ENCODE peak calls at places on chromosome 11, in eight cellular contexts. One of them, this sample, is unnamed.

GRCh38 chr11:96456111-96456510 is 66.3 kb downstream of the JRKL start:
- DNase-seq in H7: no peak
- DNase-seq in ascending aorta: no peak
- DNase-seq in lower lobe of right lung: no peak
- DNase-seq in heart left ventricle: no peak
- DNase-seq in iPS DF 6.9: peak; percentile 35
- DNase-seq in DND-41: no peak
- DNase-seq in brain microvascular endothelial cell: no peak
- DNase-seq in this sample: no peak

GRCh38 chr11:77197626-77198320 is 69.7 kb downstream of the MYO7A start:
- DNase-seq in H7: no peak
- DNase-seq in ascending aorta: no peak
- DNase-seq in lower lobe of right lung: peak; percentile 42
- DNase-seq in heart left ventricle: peak; percentile 55
- DNase-seq in iPS DF 6.9: no peak
- DNase-seq in DND-41: no peak
- DNase-seq in brain microvascular endothelial cell: no peak
- DNase-seq in this sample: no peak

GRCh38 chr11:32310218-32310601 is 125.1 kb downstream of the WT1 start:
- DNase-seq in H7: no peak
- DNase-seq in ascending aorta: no peak
- DNase-seq in lower lobe of right lung: peak; percentile 80
- DNase-seq in heart left ventricle: no peak
- DNase-seq in iPS DF 6.9: no peak
- DNase-seq in DND-41: no peak
- DNase-seq in brain microvascular endothelial cell: no peak
- DNase-seq in this sample: no peak

GRCh38 chr11:1028616-1029015 is 7.9 kb downstream of the MUC6 start:
- DNase-seq in H7: no peak
- DNase-seq in ascending aorta: no peak
- DNase-seq in lower lobe of right lung: no peak
- DNase-seq in heart left ventricle: no peak
- DNase-seq in iPS DF 6.9: no peak
- DNase-seq in DND-41: no peak
- DNase-seq in brain microvascular endothelial cell: no peak
- DNase-seq in this sample: no peak

GRCh38 chr11:114163830-114164401 is 104.4 kb downstream of the ZBTB16 start:
- DNase-seq in H7: no peak
- DNase-seq in ascending aorta: no peak
- DNase-seq in lower lobe of right lung: no peak
- DNase-seq in heart left ventricle: no peak
- DNase-seq in iPS DF 6.9: no peak
- DNase-seq in DND-41: no peak
- DNase-seq in brain microvascular endothelial cell: no peak
- DNase-seq in this sample: no peak

GRCh38 chr11:126333142-126333541 is 22.3 kb upstream of the ST3GAL4 start:
- DNase-seq in H7: no peak
- DNase-seq in ascending aorta: no peak
- DNase-seq in lower lobe of right lung: no peak
- DNase-seq in heart left ventricle: no peak
- DNase-seq in iPS DF 6.9: no peak
- DNase-seq in DND-41: no peak
- DNase-seq in brain microvascular endothelial cell: no peak
- DNase-seq in this sample: no peak

GRCh38 chr11:324131-324530 is 3.5 kb upstream of the IFITM3 start:
- DNase-seq in H7: peak; percentile 51
- DNase-seq in ascending aorta: no peak
- DNase-seq in lower lobe of right lung: no peak
- DNase-seq in heart left ventricle: peak; percentile 10
- DNase-seq in iPS DF 6.9: no peak
- DNase-seq in DND-41: no peak
- DNase-seq in brain microvascular endothelial cell: no peak
- DNase-seq in this sample: no peak

GRCh38 chr11:95512682-95513081 is 276.9 kb downstream of the FAM76B start:
- DNase-seq in H7: no peak
- DNase-seq in ascending aorta: no peak
- DNase-seq in lower lobe of right lung: no peak
- DNase-seq in heart left ventricle: no peak
- DNase-seq in iPS DF 6.9: no peak
- DNase-seq in DND-41: no peak
- DNase-seq in brain microvascular endothelial cell: peak; percentile 93
- DNase-seq in this sample: no peak

GRCh38 chr11:82906236-82906635 is 4.7 kb downstream of the DDIAS start:
- DNase-seq in H7: no peak
- DNase-seq in ascending aorta: no peak
- DNase-seq in lower lobe of right lung: no peak
- DNase-seq in heart left ventricle: no peak
- DNase-seq in iPS DF 6.9: no peak
- DNase-seq in DND-41: no peak
- DNase-seq in brain microvascular endothelial cell: no peak
- DNase-seq in this sample: peak; percentile 50

GRCh38 chr11:33630936-33631748 is 69.5 kb downstream of the C11orf91 start:
- DNase-seq in H7: no peak
- DNase-seq in ascending aorta: no peak
- DNase-seq in lower lobe of right lung: no peak
- DNase-seq in heart left ventricle: no peak
- DNase-seq in iPS DF 6.9: no peak
- DNase-seq in DND-41: no peak
- DNase-seq in brain microvascular endothelial cell: no peak
- DNase-seq in this sample: no peak

GRCh38 chr11:78851883-78852586 is 277.4 kb upstream of the NARS2 start:
- DNase-seq in H7: no peak
- DNase-seq in ascending aorta: no peak
- DNase-seq in lower lobe of right lung: peak; percentile 73
- DNase-seq in heart left ventricle: no peak
- DNase-seq in iPS DF 6.9: no peak
- DNase-seq in DND-41: no peak
- DNase-seq in brain microvascular endothelial cell: no peak
- DNase-seq in this sample: no peak

GRCh38 chr11:114040706-114041211 is 18.8 kb upstream of the ZBTB16 start:
- DNase-seq in H7: no peak
- DNase-seq in ascending aorta: no peak
- DNase-seq in lower lobe of right lung: no peak
- DNase-seq in heart left ventricle: no peak
- DNase-seq in iPS DF 6.9: no peak
- DNase-seq in DND-41: no peak
- DNase-seq in brain microvascular endothelial cell: no peak
- DNase-seq in this sample: no peak

GRCh38 chr11:73659961-73660360 is 13.6 kb downstream of the PLEKHB1 start:
- DNase-seq in H7: no peak
- DNase-seq in ascending aorta: no peak
- DNase-seq in lower lobe of right lung: no peak
- DNase-seq in heart left ventricle: no peak
- DNase-seq in iPS DF 6.9: no peak
- DNase-seq in DND-41: no peak
- DNase-seq in brain microvascular endothelial cell: no peak
- DNase-seq in this sample: no peak

GRCh38 chr11:88281317-88281712 is 56.2 kb downstream of the CTSC start:
- DNase-seq in H7: no peak
- DNase-seq in ascending aorta: no peak
- DNase-seq in lower lobe of right lung: no peak
- DNase-seq in heart left ventricle: no peak
- DNase-seq in iPS DF 6.9: no peak
- DNase-seq in DND-41: no peak
- DNase-seq in brain microvascular endothelial cell: no peak
- DNase-seq in this sample: no peak

GRCh38 chr11:11592146-11592684 is 29.6 kb downstream of the GALNT18 start:
- DNase-seq in H7: no peak
- DNase-seq in ascending aorta: no peak
- DNase-seq in lower lobe of right lung: no peak
- DNase-seq in heart left ventricle: no peak
- DNase-seq in iPS DF 6.9: no peak
- DNase-seq in DND-41: no peak
- DNase-seq in brain microvascular endothelial cell: no peak
- DNase-seq in this sample: no peak

GRCh38 chr11:40337118-40337517 is 1122.3 kb downstream of the LRRC4C start:
- DNase-seq in H7: no peak
- DNase-seq in ascending aorta: no peak
- DNase-seq in lower lobe of right lung: no peak
- DNase-seq in heart left ventricle: no peak
- DNase-seq in iPS DF 6.9: no peak
- DNase-seq in DND-41: no peak
- DNase-seq in brain microvascular endothelial cell: peak; percentile 7
- DNase-seq in this sample: no peak

GRCh38 chr11:119892311-119892808 is 163.4 kb upstream of the NECTIN1 start:
- DNase-seq in H7: peak; percentile 56
- DNase-seq in ascending aorta: no peak
- DNase-seq in lower lobe of right lung: no peak
- DNase-seq in heart left ventricle: no peak
- DNase-seq in iPS DF 6.9: no peak
- DNase-seq in DND-41: no peak
- DNase-seq in brain microvascular endothelial cell: no peak
- DNase-seq in this sample: no peak

GRCh38 chr11:129743029-129743846 is 72.4 kb upstream of the TMEM45B start:
- DNase-seq in H7: no peak
- DNase-seq in ascending aorta: no peak
- DNase-seq in lower lobe of right lung: no peak
- DNase-seq in heart left ventricle: no peak
- DNase-seq in iPS DF 6.9: no peak
- DNase-seq in DND-41: no peak
- DNase-seq in brain microvascular endothelial cell: no peak
- DNase-seq in this sample: no peak

GRCh38 chr11:120501440-120501839 is 10.1 kb upstream of the GRIK4 start:
- DNase-seq in H7: no peak
- DNase-seq in ascending aorta: no peak
- DNase-seq in lower lobe of right lung: no peak
- DNase-seq in heart left ventricle: no peak
- DNase-seq in iPS DF 6.9: no peak
- DNase-seq in DND-41: no peak
- DNase-seq in brain microvascular endothelial cell: no peak
- DNase-seq in this sample: no peak

DNA sequence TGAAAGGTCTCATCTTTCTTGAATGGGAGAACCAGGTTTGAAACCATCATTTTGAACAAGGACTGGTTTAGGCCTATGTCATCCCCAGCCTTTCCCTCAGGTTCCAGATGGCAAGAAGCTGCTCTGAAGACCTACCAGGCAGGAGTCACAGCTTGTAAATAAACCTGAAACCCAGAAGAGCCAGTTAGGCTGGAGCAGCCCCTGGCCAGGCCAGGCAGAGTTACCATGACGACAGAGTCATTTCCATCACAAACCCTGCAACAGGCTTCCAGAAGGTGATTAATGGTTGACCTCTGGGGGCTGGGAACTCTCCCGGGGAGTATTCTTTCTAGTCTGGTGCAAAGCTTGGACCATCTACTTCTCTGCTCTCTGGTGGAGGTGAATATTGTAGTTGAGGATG is 164.1 kb upstream of the NCAM1 start:
- DNase-seq in H7: peak; percentile 84
- DNase-seq in ascending aorta: no peak
- DNase-seq in lower lobe of right lung: no peak
- DNase-seq in heart left ventricle: no peak
- DNase-seq in iPS DF 6.9: peak; percentile 75
- DNase-seq in DND-41: no peak
- DNase-seq in brain microvascular endothelial cell: no peak
- DNase-seq in this sample: no peak
- H3K4me3 ChIP-seq in H7: no peak overlapping the region
- H3K4me3 ChIP-seq in ascending aorta: no peak overlapping the region
- H3K4me3 ChIP-seq in lower lobe of right lung: no peak overlapping the region
- H3K4me3 ChIP-seq in heart left ventricle: no peak overlapping the region
- H3K4me3 ChIP-seq in iPS DF 6.9: no peak overlapping the region
- H3K4me3 ChIP-seq in DND-41: no peak overlapping the region
- H3K4me3 ChIP-seq in brain microvascular endothelial cell: no peak overlapping the region
- H3K4me3 ChIP-seq in this sample: no peak overlapping the region

DNA sequence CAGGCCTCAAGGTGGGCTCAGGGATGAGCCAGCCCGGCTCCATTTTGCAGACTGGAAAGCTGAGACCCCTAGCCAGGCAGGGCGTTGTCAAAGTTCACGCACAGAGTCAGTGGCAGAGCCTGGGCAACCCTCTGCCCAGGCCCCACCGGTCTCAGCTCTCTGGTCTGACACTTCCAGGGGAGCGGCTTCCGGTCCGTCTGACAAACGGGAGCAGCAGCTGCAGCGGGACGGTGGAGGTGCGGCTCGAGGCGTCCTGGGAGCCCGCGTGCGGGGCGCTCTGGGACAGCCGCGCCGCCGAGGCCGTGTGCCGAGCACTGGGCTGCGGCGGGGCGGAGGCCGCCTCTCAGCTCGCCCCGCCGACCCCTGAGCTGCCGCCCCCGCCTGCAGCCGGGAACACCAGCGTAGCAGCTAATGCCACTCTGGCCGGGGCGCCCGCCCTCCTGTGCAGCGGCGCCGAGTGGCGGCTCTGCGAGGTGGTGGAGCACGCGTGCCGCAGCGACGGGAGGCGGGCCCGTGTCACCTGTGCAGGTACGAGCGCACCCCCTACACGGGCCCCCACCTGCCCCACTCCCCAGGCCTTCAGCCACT is 36.0 kb downstream of the CD6 start:
- DNase-seq in H7: peak; percentile 83
- DNase-seq in ascending aorta: no peak
- DNase-seq in lower lobe of right lung: no peak
- DNase-seq in heart left ventricle: no peak
- DNase-seq in iPS DF 6.9: no peak
- DNase-seq in DND-41: no peak
- DNase-seq in brain microvascular endothelial cell: no peak
- DNase-seq in this sample: no peak
- H3K4me3 ChIP-seq in H7: peak overlapping the region; percentile 42
- H3K4me3 ChIP-seq in ascending aorta: peak overlapping the region; percentile 57
- H3K4me3 ChIP-seq in lower lobe of right lung: peak overlapping the region; percentile 54
- H3K4me3 ChIP-seq in heart left ventricle: peak overlapping the region; percentile 23
- H3K4me3 ChIP-seq in iPS DF 6.9: peak overlapping the region; percentile 27
- H3K4me3 ChIP-seq in DND-41: no peak overlapping the region
- H3K4me3 ChIP-seq in brain microvascular endothelial cell: peak overlapping the region; percentile 35
- H3K4me3 ChIP-seq in this sample: no peak overlapping the region

GRCh38 chr11:68116892-68117435 is 4.2 kb downstream of the CHKA start:
- DNase-seq in H7: no peak
- DNase-seq in ascending aorta: no peak
- DNase-seq in lower lobe of right lung: no peak
- DNase-seq in heart left ventricle: no peak
- DNase-seq in iPS DF 6.9: no peak
- DNase-seq in DND-41: no peak
- DNase-seq in brain microvascular endothelial cell: no peak
- DNase-seq in this sample: no peak
- H3K4me3 ChIP-seq in H7: no peak overlapping the region
- H3K4me3 ChIP-seq in ascending aorta: no peak overlapping the region
- H3K4me3 ChIP-seq in lower lobe of right lung: no peak overlapping the region
- H3K4me3 ChIP-seq in heart left ventricle: no peak overlapping the region
- H3K4me3 ChIP-seq in iPS DF 6.9: no peak overlapping the region
- H3K4me3 ChIP-seq in DND-41: no peak overlapping the region
- H3K4me3 ChIP-seq in brain microvascular endothelial cell: no peak overlapping the region
- H3K4me3 ChIP-seq in this sample: no peak overlapping the region

DNA sequence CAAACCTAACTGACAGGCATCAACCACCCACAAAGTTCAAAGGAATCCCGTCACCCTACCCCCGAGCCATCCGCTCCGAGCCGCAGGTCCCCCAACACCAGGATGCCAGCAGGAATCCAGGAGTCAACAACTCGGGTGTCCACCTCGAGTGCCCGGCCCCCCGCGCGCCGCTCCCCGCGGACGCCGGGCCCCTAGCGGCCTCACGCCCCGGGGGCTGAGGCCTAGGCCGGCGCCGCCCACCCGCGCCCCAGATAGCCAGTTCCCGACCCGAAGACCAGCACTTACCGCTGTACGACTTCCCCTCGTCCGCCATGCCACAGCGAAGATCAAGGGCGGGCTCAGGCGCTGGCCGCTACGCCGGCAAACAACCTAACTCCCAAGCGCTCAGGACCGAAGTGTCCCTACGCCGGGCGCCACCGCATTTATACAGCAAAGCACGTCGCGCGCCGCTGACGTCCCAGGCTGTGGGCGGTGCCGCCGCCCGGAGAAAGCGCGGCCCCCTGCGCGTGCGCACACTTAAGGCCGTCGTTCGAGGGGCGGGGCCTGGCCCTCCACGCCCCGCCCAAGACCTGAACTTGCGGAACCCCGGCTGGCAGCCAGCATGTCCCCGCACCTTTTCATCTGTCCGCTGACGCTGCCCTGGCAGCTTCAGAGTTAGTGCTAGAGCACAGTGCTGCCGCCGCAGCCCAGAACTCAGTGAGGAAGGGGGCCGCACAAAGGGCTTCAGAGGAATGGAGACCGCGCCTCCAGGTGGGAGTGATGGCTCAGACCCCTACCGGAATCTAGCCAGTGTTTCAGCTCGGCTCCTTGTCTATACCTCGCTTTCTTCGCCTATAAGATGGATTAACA is at the start of gene NXF1:
- DNase-seq in H7: peak; percentile 99
- DNase-seq in ascending aorta: peak; percentile 71
- DNase-seq in lower lobe of right lung: peak; percentile 96
- DNase-seq in heart left ventricle: peak; percentile 98
- DNase-seq in iPS DF 6.9: peak; percentile 79
- DNase-seq in DND-41: peak; percentile 94
- DNase-seq in brain microvascular endothelial cell: peak; percentile 85
- DNase-seq in this sample: peak; percentile 96
- H3K4me3 ChIP-seq in H7: peak within 1 kb of the TSS; percentile 78
- H3K4me3 ChIP-seq in ascending aorta: peak within 1 kb of the TSS; percentile 93
- H3K4me3 ChIP-seq in lower lobe of right lung: peak within 1 kb of the TSS; percentile 86
- H3K4me3 ChIP-seq in heart left ventricle: peak within 1 kb of the TSS; percentile 95
- H3K4me3 ChIP-seq in iPS DF 6.9: peak within 1 kb of the TSS; percentile 70
- H3K4me3 ChIP-seq in DND-41: peak within 1 kb of the TSS; percentile 73
- H3K4me3 ChIP-seq in brain microvascular endothelial cell: peak within 1 kb of the TSS; percentile 75
- H3K4me3 ChIP-seq in this sample: peak within 1 kb of the TSS; percentile 87

This sample was measured in CD4-positive, alpha-beta memory T cell.